ENCODE peak calls at places on chromosomes 5 and 9, in seven cellular contexts. One of them, this sample, is unnamed.

GRCh38 chr9:134653259-134654009 is 11.8 kb downstream of the COL5A1 start:
- DNase-seq in MM.1S: no peak
- DNase-seq in astrocyte: no peak
- DNase-seq in foreskin fibroblast: no peak
- DNase-seq in PC-9: no peak
- DNase-seq in cardiac muscle cell: no peak
- DNase-seq in CD8-positive, alpha-beta T cell: no peak
- DNase-seq in this sample: no peak

GRCh38 chr5:39730011-39730410 is 305.2 kb upstream of the DAB2 start:
- DNase-seq in astrocyte: no peak
- DNase-seq in MM.1S: no peak
- DNase-seq in PC-9: peak; percentile 22
- DNase-seq in foreskin fibroblast: no peak
- DNase-seq in cardiac muscle cell: no peak
- DNase-seq in CD8-positive, alpha-beta T cell: no peak
- DNase-seq in this sample: no peak

GRCh38 chr9:114691046-114691955 is 9.3 kb upstream of the TEX48 start:
- DNase-seq in cardiac muscle cell: peak; percentile 70
- DNase-seq in CD8-positive, alpha-beta T cell: peak; percentile 59
- DNase-seq in foreskin fibroblast: peak; percentile 88
- DNase-seq in MM.1S: no peak
- DNase-seq in astrocyte: peak; percentile 93
- DNase-seq in PC-9: peak; percentile 69
- DNase-seq in this sample: no peak

GRCh38 chr5:180119031-180119885 is 47.7 kb upstream of the RNF130 start:
- DNase-seq in MM.1S: no peak
- DNase-seq in PC-9: no peak
- DNase-seq in foreskin fibroblast: no peak
- DNase-seq in cardiac muscle cell: no peak
- DNase-seq in astrocyte: no peak
- DNase-seq in CD8-positive, alpha-beta T cell: no peak
- DNase-seq in this sample: no peak

GRCh38 chr5:59893436-59894227 is at the start of gene PDE4D:
- DNase-seq in MM.1S: peak; percentile 14
- DNase-seq in PC-9: no peak
- DNase-seq in foreskin fibroblast: peak; percentile 86
- DNase-seq in cardiac muscle cell: peak; percentile 72
- DNase-seq in astrocyte: peak; percentile 52
- DNase-seq in CD8-positive, alpha-beta T cell: no peak
- DNase-seq in this sample: no peak

GRCh38 chr5:61055434-61056006 is 106.7 kb downstream of the SMIM15 start:
- DNase-seq in foreskin fibroblast: peak; percentile 67
- DNase-seq in astrocyte: peak; percentile 37
- DNase-seq in MM.1S: peak; percentile 36
- DNase-seq in CD8-positive, alpha-beta T cell: no peak
- DNase-seq in PC-9: no peak
- DNase-seq in cardiac muscle cell: peak; percentile 74
- DNase-seq in this sample: peak; percentile 19

GRCh38 chr9:98109052-98109451 is 10.0 kb downstream of the TRIM14 start:
- DNase-seq in MM.1S: no peak
- DNase-seq in cardiac muscle cell: no peak
- DNase-seq in astrocyte: no peak
- DNase-seq in foreskin fibroblast: no peak
- DNase-seq in CD8-positive, alpha-beta T cell: no peak
- DNase-seq in PC-9: no peak
- DNase-seq in this sample: no peak

GRCh38 chr5:168227001-168227400 is 64.4 kb upstream of the WWC1 start:
- DNase-seq in foreskin fibroblast: no peak
- DNase-seq in PC-9: no peak
- DNase-seq in cardiac muscle cell: peak; percentile 41
- DNase-seq in CD8-positive, alpha-beta T cell: no peak
- DNase-seq in MM.1S: no peak
- DNase-seq in astrocyte: peak; percentile 34
- DNase-seq in this sample: no peak

GRCh38 chr5:95711501-95712346 is 19.4 kb upstream of the RHOBTB3 start:
- DNase-seq in cardiac muscle cell: no peak
- DNase-seq in PC-9: no peak
- DNase-seq in foreskin fibroblast: no peak
- DNase-seq in MM.1S: no peak
- DNase-seq in CD8-positive, alpha-beta T cell: no peak
- DNase-seq in astrocyte: no peak
- DNase-seq in this sample: no peak

GRCh38 chr5:73387630-73388370 is 60.8 kb downstream of the FOXD1 start:
- DNase-seq in PC-9: no peak
- DNase-seq in cardiac muscle cell: no peak
- DNase-seq in MM.1S: peak; percentile 98
- DNase-seq in CD8-positive, alpha-beta T cell: peak; percentile 71
- DNase-seq in foreskin fibroblast: no peak
- DNase-seq in astrocyte: peak; percentile 72
- DNase-seq in this sample: peak; percentile 99

GRCh38 chr9:85142461-85143401 is 473.2 kb downstream of the NTRK2 start:
- DNase-seq in astrocyte: no peak
- DNase-seq in PC-9: no peak
- DNase-seq in cardiac muscle cell: peak; percentile 36
- DNase-seq in CD8-positive, alpha-beta T cell: no peak
- DNase-seq in foreskin fibroblast: peak; percentile 29
- DNase-seq in MM.1S: peak; percentile 55
- DNase-seq in this sample: peak; percentile 15

GRCh38 chr9:121048618-121049017 is 1.5 kb downstream of the C5 start:
- DNase-seq in CD8-positive, alpha-beta T cell: no peak
- DNase-seq in cardiac muscle cell: no peak
- DNase-seq in foreskin fibroblast: peak; percentile 59
- DNase-seq in PC-9: no peak
- DNase-seq in astrocyte: peak; percentile 43
- DNase-seq in MM.1S: no peak
- DNase-seq in this sample: no peak

DNA sequence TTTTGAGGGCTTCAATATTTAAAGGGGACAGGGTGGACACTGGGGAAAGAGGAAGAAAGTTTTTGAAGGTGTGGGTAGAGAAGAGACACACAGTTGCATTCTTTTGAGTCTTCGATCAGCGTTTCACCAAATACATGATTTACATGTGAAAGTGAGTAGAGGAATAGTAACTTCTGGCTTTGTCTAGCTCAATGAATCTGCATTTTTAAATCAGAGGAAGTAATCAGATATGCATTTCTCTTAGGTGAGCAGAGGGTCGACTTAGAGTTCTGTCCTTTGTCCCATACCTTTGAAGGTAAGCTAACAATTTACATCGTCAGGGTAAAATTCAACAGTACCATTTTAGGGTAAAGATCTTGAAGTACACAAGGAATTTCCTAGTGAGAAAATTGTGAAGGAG is 406.4 kb upstream of the ZNF462 start:
- DNase-seq in astrocyte: no peak
- DNase-seq in foreskin fibroblast: no peak
- DNase-seq in cardiac muscle cell: no peak
- DNase-seq in MM.1S: no peak
- DNase-seq in PC-9: no peak
- DNase-seq in CD8-positive, alpha-beta T cell: no peak
- DNase-seq in this sample: no peak
- H3K4me3 ChIP-seq in astrocyte: no peak overlapping the region
- H3K4me3 ChIP-seq in foreskin fibroblast: no peak overlapping the region
- H3K4me3 ChIP-seq in cardiac muscle cell: no peak overlapping the region
- H3K4me3 ChIP-seq in MM.1S: no peak overlapping the region
- H3K4me3 ChIP-seq in PC-9: no peak overlapping the region
- H3K4me3 ChIP-seq in CD8-positive, alpha-beta T cell: no peak overlapping the region
- H3K4me3 ChIP-seq in this sample: no peak overlapping the region

GRCh38 chr9:113580954-113581311 is 117.4 kb downstream of the RGS3 start:
- DNase-seq in MM.1S: no peak
- DNase-seq in cardiac muscle cell: no peak
- DNase-seq in foreskin fibroblast: no peak
- DNase-seq in astrocyte: no peak
- DNase-seq in CD8-positive, alpha-beta T cell: no peak
- DNase-seq in PC-9: no peak
- DNase-seq in this sample: no peak

GRCh38 chr9:113584728-113585442 is 121.4 kb downstream of the RGS3 start:
- DNase-seq in cardiac muscle cell: no peak
- DNase-seq in MM.1S: no peak
- DNase-seq in PC-9: no peak
- DNase-seq in foreskin fibroblast: no peak
- DNase-seq in CD8-positive, alpha-beta T cell: no peak
- DNase-seq in astrocyte: no peak
- DNase-seq in this sample: no peak

GRCh38 chr9:113581865-113582697 is 118.6 kb downstream of the RGS3 start:
- DNase-seq in CD8-positive, alpha-beta T cell: peak; percentile 84
- DNase-seq in PC-9: peak; percentile 78
- DNase-seq in cardiac muscle cell: no peak
- DNase-seq in foreskin fibroblast: peak; percentile 94
- DNase-seq in astrocyte: no peak
- DNase-seq in MM.1S: peak; percentile 99
- DNase-seq in this sample: peak; percentile 89

GRCh38 chr9:113583511-113584470 is 120.3 kb downstream of the RGS3 start:
- DNase-seq in astrocyte: no peak
- DNase-seq in PC-9: no peak
- DNase-seq in CD8-positive, alpha-beta T cell: no peak
- DNase-seq in MM.1S: no peak
- DNase-seq in foreskin fibroblast: no peak
- DNase-seq in cardiac muscle cell: no peak
- DNase-seq in this sample: no peak

DNA sequence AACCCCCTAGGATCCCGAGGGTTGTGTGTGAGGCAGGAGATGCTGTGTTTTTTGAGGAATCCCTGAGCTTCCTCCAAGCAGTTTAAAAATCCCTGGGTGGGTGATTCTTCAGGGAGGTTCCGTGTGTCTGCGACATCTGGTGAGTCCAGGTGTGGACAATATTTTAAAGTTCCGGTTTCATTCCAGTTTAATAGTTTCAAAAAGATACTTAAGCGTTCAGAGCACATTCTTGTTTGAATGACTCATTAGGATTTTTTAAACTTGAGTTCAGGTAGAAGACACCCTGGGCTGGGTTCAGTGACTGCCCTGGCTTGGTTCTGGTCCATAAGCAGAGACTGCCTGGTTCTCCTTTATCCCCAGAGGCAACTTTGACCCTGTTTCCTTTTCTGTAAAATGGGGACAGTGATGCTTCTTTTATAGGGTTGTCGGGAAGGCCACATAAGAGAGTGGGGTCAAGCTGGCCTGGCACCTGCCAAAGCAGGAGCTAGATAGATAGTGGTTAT is 119.2 kb downstream of the RGS3 start:
- DNase-seq in MM.1S: no peak
- DNase-seq in astrocyte: no peak
- DNase-seq in CD8-positive, alpha-beta T cell: no peak
- DNase-seq in foreskin fibroblast: no peak
- DNase-seq in PC-9: no peak
- DNase-seq in cardiac muscle cell: no peak
- DNase-seq in this sample: no peak
- H3K4me3 ChIP-seq in MM.1S: no peak overlapping the region
- H3K4me3 ChIP-seq in astrocyte: no peak overlapping the region
- H3K4me3 ChIP-seq in CD8-positive, alpha-beta T cell: no peak overlapping the region
- H3K4me3 ChIP-seq in foreskin fibroblast: no peak overlapping the region
- H3K4me3 ChIP-seq in PC-9: no peak overlapping the region
- H3K4me3 ChIP-seq in cardiac muscle cell: no peak overlapping the region
- H3K4me3 ChIP-seq in this sample: no peak overlapping the region

GRCh38 chr9:137589441-137590122 is 730 bp downstream of the ZMYND19 start:
- DNase-seq in MM.1S: peak; percentile 26
- DNase-seq in PC-9: peak; percentile 30
- DNase-seq in foreskin fibroblast: peak; percentile 53
- DNase-seq in CD8-positive, alpha-beta T cell: no peak
- DNase-seq in cardiac muscle cell: peak; percentile 23
- DNase-seq in astrocyte: peak; percentile 3
- DNase-seq in this sample: peak; percentile 34

GRCh38 chr9:137590123-137590468 is 216 bp downstream of the ZMYND19 start:
- DNase-seq in foreskin fibroblast: no peak
- DNase-seq in astrocyte: no peak
- DNase-seq in PC-9: no peak
- DNase-seq in CD8-positive, alpha-beta T cell: no peak
- DNase-seq in MM.1S: no peak
- DNase-seq in cardiac muscle cell: no peak
- DNase-seq in this sample: no peak

GRCh38 chr9:137590469-137591383 is at the start of gene ZMYND19:
- DNase-seq in MM.1S: peak; percentile 87
- DNase-seq in astrocyte: peak; percentile 53
- DNase-seq in CD8-positive, alpha-beta T cell: peak; percentile 95
- DNase-seq in cardiac muscle cell: peak; percentile 92
- DNase-seq in foreskin fibroblast: peak; percentile 96
- DNase-seq in PC-9: peak; percentile 94
- DNase-seq in this sample: peak; percentile 69

GRCh38 chr9:137588311-137588710 is 2.0 kb downstream of the ZMYND19 start:
- DNase-seq in PC-9: no peak
- DNase-seq in CD8-positive, alpha-beta T cell: no peak
- DNase-seq in foreskin fibroblast: no peak
- DNase-seq in astrocyte: no peak
- DNase-seq in cardiac muscle cell: no peak
- DNase-seq in MM.1S: no peak
- DNase-seq in this sample: no peak

DNA sequence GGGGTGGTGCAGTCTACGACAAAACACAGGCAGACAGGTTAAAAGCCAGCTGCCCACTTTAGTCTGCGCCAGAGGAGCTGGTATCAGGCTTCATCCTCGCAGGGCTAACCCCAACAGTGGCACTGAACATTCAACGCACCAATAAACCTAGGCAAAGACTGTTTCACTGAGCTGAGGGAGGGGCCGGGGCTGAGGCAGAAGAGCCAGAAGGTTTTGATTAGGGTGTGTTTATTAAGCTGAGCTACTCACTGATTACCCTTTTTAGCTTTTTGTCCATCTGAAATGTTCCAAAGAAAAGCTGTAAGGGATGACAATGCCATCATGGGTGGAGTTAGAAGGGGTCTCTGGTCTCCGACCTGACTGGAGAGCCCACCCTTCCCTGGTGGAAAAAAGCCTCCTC is 1.4 kb downstream of the ZMYND19 start:
- DNase-seq in foreskin fibroblast: peak; percentile 71
- DNase-seq in MM.1S: no peak
- DNase-seq in cardiac muscle cell: no peak
- DNase-seq in CD8-positive, alpha-beta T cell: no peak
- DNase-seq in PC-9: no peak
- DNase-seq in astrocyte: no peak
- DNase-seq in this sample: no peak
- H3K4me3 ChIP-seq in foreskin fibroblast: peak overlapping the region; percentile 76
- H3K4me3 ChIP-seq in MM.1S: peak overlapping the region; percentile 93
- H3K4me3 ChIP-seq in cardiac muscle cell: no peak overlapping the region
- H3K4me3 ChIP-seq in CD8-positive, alpha-beta T cell: no peak overlapping the region
- H3K4me3 ChIP-seq in PC-9: peak overlapping the region; percentile 91
- H3K4me3 ChIP-seq in astrocyte: peak overlapping the region; percentile 79
- H3K4me3 ChIP-seq in this sample: peak overlapping the region; percentile 73

GRCh38 chr9:14356376-14356775 is 42.4 kb upstream of the NFIB start:
- DNase-seq in astrocyte: no peak
- DNase-seq in MM.1S: no peak
- DNase-seq in foreskin fibroblast: no peak
- DNase-seq in CD8-positive, alpha-beta T cell: no peak
- DNase-seq in PC-9: no peak
- DNase-seq in cardiac muscle cell: no peak
- DNase-seq in this sample: no peak

GRCh38 chr9:14350766-14351165 is 36.8 kb upstream of the NFIB start:
- DNase-seq in cardiac muscle cell: peak; percentile 51
- DNase-seq in CD8-positive, alpha-beta T cell: no peak
- DNase-seq in astrocyte: no peak
- DNase-seq in PC-9: no peak
- DNase-seq in MM.1S: no peak
- DNase-seq in foreskin fibroblast: no peak
- DNase-seq in this sample: no peak

GRCh38 chr9:14351206-14351605 is 37.3 kb upstream of the NFIB start:
- DNase-seq in cardiac muscle cell: no peak
- DNase-seq in PC-9: no peak
- DNase-seq in MM.1S: no peak
- DNase-seq in foreskin fibroblast: no peak
- DNase-seq in CD8-positive, alpha-beta T cell: no peak
- DNase-seq in astrocyte: no peak
- DNase-seq in this sample: no peak

GRCh38 chr9:14352549-14352948 is 38.6 kb upstream of the NFIB start:
- DNase-seq in PC-9: no peak
- DNase-seq in MM.1S: no peak
- DNase-seq in cardiac muscle cell: no peak
- DNase-seq in astrocyte: no peak
- DNase-seq in foreskin fibroblast: no peak
- DNase-seq in CD8-positive, alpha-beta T cell: no peak
- DNase-seq in this sample: no peak

GRCh38 chr9:14353222-14354056 is 39.5 kb upstream of the NFIB start:
- DNase-seq in MM.1S: peak; percentile 52
- DNase-seq in cardiac muscle cell: peak; percentile 93
- DNase-seq in CD8-positive, alpha-beta T cell: peak; percentile 72
- DNase-seq in PC-9: peak; percentile 77
- DNase-seq in foreskin fibroblast: peak; percentile 89
- DNase-seq in astrocyte: peak; percentile 56
- DNase-seq in this sample: peak; percentile 47
- H3K4me3 ChIP-seq in MM.1S: no peak overlapping the region
- H3K4me3 ChIP-seq in cardiac muscle cell: no peak overlapping the region
- H3K4me3 ChIP-seq in CD8-positive, alpha-beta T cell: no peak overlapping the region
- H3K4me3 ChIP-seq in PC-9: peak overlapping the region; percentile 29
- H3K4me3 ChIP-seq in foreskin fibroblast: no peak overlapping the region
- H3K4me3 ChIP-seq in astrocyte: no peak overlapping the region
- H3K4me3 ChIP-seq in this sample: no peak overlapping the region